ENCODE peak calls at places on chromosomes 2 and 18, in six cellular contexts. One of them, this sample, is unnamed.

GRCh38 chr2:165794520-165794882 is 454 bp upstream of the GALNT3 start:
- DNase-seq in Panc1: no peak
- DNase-seq in CD8-positive, alpha-beta T cell: peak
- DNase-seq in AG09309: no peak
- DNase-seq in A549: no peak
- DNase-seq in tibial nerve: no peak
- DNase-seq in this sample: peak

GRCh38 chr2:45885111-45885685 is 233.7 kb downstream of the PRKCE start:
- DNase-seq in Panc1: no peak
- DNase-seq in CD8-positive, alpha-beta T cell: no peak
- DNase-seq in AG09309: no peak
- DNase-seq in A549: no peak
- DNase-seq in tibial nerve: no peak
- DNase-seq in this sample: no peak

GRCh38 chr2:240388471-240389301 is 46.8 kb upstream of the GPC1 start:
- DNase-seq in Panc1: no peak
- DNase-seq in CD8-positive, alpha-beta T cell: no peak
- DNase-seq in AG09309: no peak
- DNase-seq in A549: no peak
- DNase-seq in tibial nerve: no peak
- DNase-seq in this sample: no peak

GRCh38 chr2:223969856-223970255 is 12.6 kb downstream of the MRPL44 start:
- DNase-seq in Panc1: no peak
- DNase-seq in CD8-positive, alpha-beta T cell: no peak
- DNase-seq in AG09309: no peak
- DNase-seq in A549: no peak
- DNase-seq in tibial nerve: no peak
- DNase-seq in this sample: no peak

GRCh38 chr18:62937065-62937464 is 221.7 kb downstream of the PHLPP1 start:
- DNase-seq in Panc1: no peak
- DNase-seq in CD8-positive, alpha-beta T cell: no peak
- DNase-seq in AG09309: no peak
- DNase-seq in A549: peak
- DNase-seq in tibial nerve: no peak
- DNase-seq in this sample: no peak

GRCh38 chr2:24844023-24844685 is 50.9 kb downstream of the CENPO start:
- DNase-seq in Panc1: no peak
- DNase-seq in CD8-positive, alpha-beta T cell: no peak
- DNase-seq in AG09309: no peak
- DNase-seq in A549: no peak
- DNase-seq in tibial nerve: no peak
- DNase-seq in this sample: no peak

GRCh38 chr2:44495035-44495434 is 133.3 kb downstream of the CAMKMT start:
- DNase-seq in Panc1: no peak
- DNase-seq in CD8-positive, alpha-beta T cell: no peak
- DNase-seq in AG09309: no peak
- DNase-seq in A549: no peak
- DNase-seq in tibial nerve: no peak
- DNase-seq in this sample: no peak

GRCh38 chr2:6960659-6961058 is 43.4 kb downstream of the RNF144A start:
- DNase-seq in Panc1: no peak
- DNase-seq in CD8-positive, alpha-beta T cell: no peak
- DNase-seq in AG09309: peak
- DNase-seq in A549: no peak
- DNase-seq in tibial nerve: no peak
- DNase-seq in this sample: no peak

GRCh38 chr2:229350117-229350805 is 79.2 kb upstream of the PID1 start:
- DNase-seq in Panc1: no peak
- DNase-seq in CD8-positive, alpha-beta T cell: no peak
- DNase-seq in AG09309: no peak
- DNase-seq in A549: no peak
- DNase-seq in tibial nerve: no peak
- DNase-seq in this sample: no peak

GRCh38 chr2:127088706-127089105 is 18.2 kb downstream of the BIN1 start:
- DNase-seq in Panc1: no peak
- DNase-seq in CD8-positive, alpha-beta T cell: no peak
- DNase-seq in AG09309: no peak
- DNase-seq in A549: no peak
- DNase-seq in tibial nerve: no peak
- DNase-seq in this sample: no peak

GRCh38 chr2:16218651-16219050 is 278.3 kb downstream of the MYCN start:
- DNase-seq in Panc1: no peak
- DNase-seq in CD8-positive, alpha-beta T cell: no peak
- DNase-seq in AG09309: no peak
- DNase-seq in A549: peak
- DNase-seq in tibial nerve: no peak
- DNase-seq in this sample: no peak

GRCh38 chr2:3114406-3115185 is 263.0 kb downstream of the EIPR1 start:
- DNase-seq in Panc1: no peak
- DNase-seq in CD8-positive, alpha-beta T cell: no peak
- DNase-seq in AG09309: no peak
- DNase-seq in A549: no peak
- DNase-seq in tibial nerve: no peak
- DNase-seq in this sample: no peak

GRCh38 chr18:12791631-12792030 is 88.8 kb downstream of the PSMG2 start:
- DNase-seq in Panc1: no peak
- DNase-seq in CD8-positive, alpha-beta T cell: no peak
- DNase-seq in AG09309: no peak
- DNase-seq in A549: no peak
- DNase-seq in tibial nerve: no peak
- DNase-seq in this sample: no peak

GRCh38 chr2:192500550-192501200 is 305.9 kb upstream of the TMEFF2 start:
- DNase-seq in Panc1: no peak
- DNase-seq in CD8-positive, alpha-beta T cell: no peak
- DNase-seq in AG09309: peak
- DNase-seq in A549: peak
- DNase-seq in tibial nerve: no peak
- DNase-seq in this sample: no peak

GRCh38 chr2:112000399-112001135 is 54.5 kb upstream of the TMEM87B start:
- DNase-seq in Panc1: no peak
- DNase-seq in CD8-positive, alpha-beta T cell: no peak
- DNase-seq in AG09309: no peak
- DNase-seq in A549: no peak
- DNase-seq in tibial nerve: no peak
- DNase-seq in this sample: no peak

GRCh38 chr2:4937550-4937949 is 754.6 kb upstream of the SOX11 start:
- DNase-seq in Panc1: no peak
- DNase-seq in CD8-positive, alpha-beta T cell: no peak
- DNase-seq in AG09309: no peak
- DNase-seq in A549: no peak
- DNase-seq in tibial nerve: no peak
- DNase-seq in this sample: no peak

GRCh38 chr2:85420743-85421705 is 2.5 kb downstream of the SH2D6 start:
- DNase-seq in Panc1: peak
- DNase-seq in CD8-positive, alpha-beta T cell: peak
- DNase-seq in AG09309: no peak
- DNase-seq in A549: peak
- DNase-seq in tibial nerve: peak
- DNase-seq in this sample: no peak

GRCh38 chr18:76506974-76507764 is 12.1 kb upstream of the ZNF516 start:
- DNase-seq in Panc1: no peak
- DNase-seq in CD8-positive, alpha-beta T cell: no peak
- DNase-seq in AG09309: no peak
- DNase-seq in A549: no peak
- DNase-seq in tibial nerve: no peak
- DNase-seq in this sample: no peak

GRCh38 chr2:121887513-121888188 is 132.2 kb downstream of the TSN start:
- DNase-seq in Panc1: no peak
- DNase-seq in CD8-positive, alpha-beta T cell: no peak
- DNase-seq in AG09309: no peak
- DNase-seq in A549: no peak
- DNase-seq in tibial nerve: no peak
- DNase-seq in this sample: no peak

GRCh38 chr2:170396799-170397459 is 219.0 kb downstream of the MYO3B start:
- DNase-seq in Panc1: no peak
- DNase-seq in CD8-positive, alpha-beta T cell: no peak
- DNase-seq in AG09309: no peak
- DNase-seq in A549: peak
- DNase-seq in tibial nerve: no peak
- DNase-seq in this sample: no peak

GRCh38 chr2:86623549-86624547 is at the start of gene RNF103:
- DNase-seq in Panc1: peak
- DNase-seq in CD8-positive, alpha-beta T cell: peak
- DNase-seq in AG09309: peak
- DNase-seq in A549: peak
- DNase-seq in tibial nerve: peak
- DNase-seq in this sample: peak

GRCh38 chr2:69138247-69138754 is 125.3 kb downstream of the ANTXR1 start:
- DNase-seq in Panc1: peak
- DNase-seq in CD8-positive, alpha-beta T cell: no peak
- DNase-seq in AG09309: no peak
- DNase-seq in A549: peak
- DNase-seq in tibial nerve: no peak
- DNase-seq in this sample: no peak

GRCh38 chr2:74239346-74239745 is 40.9 kb downstream of the MTHFD2 start:
- DNase-seq in Panc1: no peak
- DNase-seq in CD8-positive, alpha-beta T cell: no peak
- DNase-seq in AG09309: no peak
- DNase-seq in A549: no peak
- DNase-seq in tibial nerve: no peak
- DNase-seq in this sample: no peak

GRCh38 chr2:74235041-74235440 is 36.6 kb downstream of the MTHFD2 start:
- DNase-seq in Panc1: no peak
- DNase-seq in CD8-positive, alpha-beta T cell: no peak
- DNase-seq in AG09309: no peak
- DNase-seq in A549: no peak
- DNase-seq in tibial nerve: no peak
- DNase-seq in this sample: no peak

GRCh38 chr2:74233648-74234047 is 35.2 kb downstream of the MTHFD2 start:
- DNase-seq in Panc1: no peak
- DNase-seq in CD8-positive, alpha-beta T cell: no peak
- DNase-seq in AG09309: no peak
- DNase-seq in A549: no peak
- DNase-seq in tibial nerve: no peak
- DNase-seq in this sample: no peak

GRCh38 chr2:74242354-74243071 is 44.1 kb downstream of the MTHFD2 start:
- DNase-seq in Panc1: no peak
- DNase-seq in CD8-positive, alpha-beta T cell: no peak
- DNase-seq in AG09309: no peak
- DNase-seq in A549: no peak
- DNase-seq in tibial nerve: no peak
- DNase-seq in this sample: no peak

GRCh38 chr2:74238879-74239278 is 40.5 kb downstream of the MTHFD2 start:
- DNase-seq in Panc1: no peak
- DNase-seq in CD8-positive, alpha-beta T cell: no peak
- DNase-seq in AG09309: no peak
- DNase-seq in A549: no peak
- DNase-seq in tibial nerve: no peak
- DNase-seq in this sample: no peak
- TF ChIP-seq CTCF in Panc1: no peak
- TF ChIP-seq CTCF in CD8-positive, alpha-beta T cell: no peak
- TF ChIP-seq CTCF in AG09309: no peak
- TF ChIP-seq CTCF in A549: no peak
- TF ChIP-seq CTCF in tibial nerve: no peak
- TF ChIP-seq CTCF in this sample: no peak

DNA sequence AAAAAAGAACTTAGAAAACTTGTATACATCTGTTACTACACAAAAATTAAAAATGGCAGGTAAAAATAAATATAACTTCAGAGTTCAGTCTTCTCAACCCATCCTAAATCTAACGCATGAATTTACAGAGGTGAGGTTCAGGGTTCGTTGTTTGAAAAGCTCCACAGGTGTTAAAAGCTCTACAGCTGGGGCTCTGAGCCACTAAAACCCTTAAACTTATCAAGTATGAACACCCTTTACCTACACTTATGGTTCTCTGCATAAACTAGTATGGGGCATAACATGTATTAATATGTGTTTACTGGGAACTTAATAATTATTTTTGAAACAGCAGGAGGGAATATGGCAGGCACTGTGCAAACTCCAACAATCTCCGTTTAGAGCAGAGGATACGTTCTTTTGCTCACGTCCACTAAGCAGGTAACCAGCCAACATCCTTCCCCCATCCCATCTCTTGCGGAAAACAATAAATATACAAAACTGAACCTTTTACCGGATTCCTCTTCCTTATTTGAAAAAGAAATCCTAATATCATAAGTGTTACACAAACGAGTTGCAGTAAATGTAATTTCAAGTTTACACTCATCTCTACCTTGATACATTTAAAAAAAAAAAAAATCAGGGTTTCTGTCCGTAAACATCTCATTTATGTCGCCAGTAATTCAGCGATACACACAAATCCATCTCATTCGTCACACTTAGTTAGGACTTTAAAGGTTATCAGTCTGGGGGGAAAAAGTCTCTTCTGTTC is 1.3 kb downstream of the PIAS2 start:
- DNase-seq in Panc1: no peak
- DNase-seq in CD8-positive, alpha-beta T cell: no peak
- DNase-seq in AG09309: no peak
- DNase-seq in A549: no peak
- DNase-seq in tibial nerve: no peak
- DNase-seq in this sample: no peak
- H3K4me3 ChIP-seq in Panc1: peak
- H3K4me3 ChIP-seq in CD8-positive, alpha-beta T cell: peak
- H3K4me3 ChIP-seq in AG09309: peak
- H3K4me3 ChIP-seq in A549: peak
- H3K4me3 ChIP-seq in tibial nerve: peak
- H3K4me3 ChIP-seq in this sample: peak

GRCh38 chr2:49490710-49491109 is 336.4 kb upstream of the FSHR start:
- DNase-seq in Panc1: peak
- DNase-seq in CD8-positive, alpha-beta T cell: no peak
- DNase-seq in AG09309: no peak
- DNase-seq in A549: peak
- DNase-seq in tibial nerve: no peak
- DNase-seq in this sample: no peak
- TF ChIP-seq CTCF in Panc1: peak
- TF ChIP-seq CTCF in CD8-positive, alpha-beta T cell: no peak
- TF ChIP-seq CTCF in AG09309: peak
- TF ChIP-seq CTCF in A549: peak
- TF ChIP-seq CTCF in tibial nerve: no peak
- TF ChIP-seq CTCF in this sample: peak

DNA sequence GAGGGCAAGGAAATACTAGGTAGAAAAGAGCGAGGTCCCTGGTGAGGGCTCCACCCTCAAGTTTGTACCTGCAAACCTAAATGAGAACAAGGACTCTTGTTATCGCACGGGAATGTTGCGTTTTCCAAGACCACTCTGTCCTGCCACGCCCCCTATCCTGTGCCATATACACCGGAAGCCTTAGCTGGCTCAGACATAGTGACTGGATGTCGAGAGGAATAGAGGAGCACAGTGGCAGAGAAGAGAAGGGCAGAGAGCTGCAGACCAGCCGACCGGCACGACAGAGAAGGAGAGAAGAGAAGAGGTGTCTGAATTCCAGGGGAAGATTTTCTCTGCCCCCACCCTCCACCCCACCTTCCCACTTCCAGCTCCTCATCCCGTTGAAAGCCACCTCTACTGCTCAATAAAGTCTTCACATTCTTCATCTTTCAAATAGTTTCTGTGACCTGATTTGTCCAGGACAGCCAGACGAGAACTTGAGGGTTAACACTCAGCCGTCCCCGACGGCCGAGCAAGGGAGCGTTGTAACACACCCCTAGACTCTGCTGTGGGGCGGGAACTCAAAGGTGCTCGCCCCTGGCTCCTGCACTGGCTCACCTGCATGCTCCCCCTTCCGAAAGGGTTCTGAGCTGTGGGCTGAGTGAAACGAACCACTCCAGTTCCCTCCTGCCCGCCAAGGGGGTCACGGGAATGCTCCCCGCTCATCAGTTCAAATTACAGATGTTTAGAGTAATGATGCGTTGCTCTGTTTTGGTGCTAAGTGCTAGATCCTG is 24.9 kb upstream of the COL3A1 start:
- DNase-seq in Panc1: no peak
- DNase-seq in CD8-positive, alpha-beta T cell: no peak
- DNase-seq in AG09309: no peak
- DNase-seq in A549: no peak
- DNase-seq in tibial nerve: no peak
- DNase-seq in this sample: no peak
- H3K4me3 ChIP-seq in Panc1: no peak
- H3K4me3 ChIP-seq in CD8-positive, alpha-beta T cell: no peak
- H3K4me3 ChIP-seq in AG09309: no peak
- H3K4me3 ChIP-seq in A549: no peak
- H3K4me3 ChIP-seq in tibial nerve: no peak
- H3K4me3 ChIP-seq in this sample: no peak